ENCODE peak calls at places on chromosomes 11 and 22, in five cellular contexts. Y, E, C, M and N are unnamed samples.

GRCh38 chr11:32809313-32809712 is 14.9 kb upstream of the CCDC73 start:
- DNase-seq in M (peak), Y (peak), E (peak), C (peak), N (peak)

GRCh38 chr11:2205214-2205770 is 33.7 kb upstream of the TH start:
- DNase-seq in M (no peak), E (no peak), Y (no peak), C (no peak), N (no peak)

GRCh38 chr11:57567512-57568329 is at the start of gene UBE2L6:
- DNase-seq in Y (peak), E (peak), M (peak), C (peak), N (peak)

GRCh38 chr11:85407648-85408047 is 219.5 kb downstream of the DLG2 start:
- DNase-seq in E (no peak), C (no peak), M (no peak), Y (no peak), N (no peak)

GRCh38 chr22:26139320-26139719 is 29.9 kb upstream of the SEZ6L start:
- DNase-seq in C (no peak), M (no peak), E (no peak), Y (no peak), N (no peak)

GRCh38 chr11:108216988-108217387 is 5.5 kb downstream of the NPAT start:
- DNase-seq in M (no peak), Y (no peak), E (no peak), C (no peak), N (no peak)

GRCh38 chr22:23205330-23205729 is 25.0 kb downstream of the BCR start:
- DNase-seq in Y (no peak), M (no peak), E (no peak), C (no peak), N (no peak)

GRCh38 chr11:82682003-82682751 is 51.5 kb downstream of the FAM181B start:
- DNase-seq in Y (peak), M (peak), C (peak), E (peak), N (no peak)

GRCh38 chr11:74870485-74870884 is 78.4 kb downstream of the XRRA1 start:
- DNase-seq in Y (peak), M (peak), E (peak), C (peak), N (no peak)

GRCh38 chr11:26621147-26621546 is 49.1 kb upstream of the MUC15 start:
- DNase-seq in C (no peak), M (peak), E (peak), Y (peak), N (no peak)

GRCh38 chr11:1776331-1776851 is 12.7 kb upstream of the CTSD start:
- DNase-seq in Y (no peak), C (no peak), E (no peak), M (no peak), N (no peak)

GRCh38 chr11:2525941-2526807 is 81.4 kb downstream of the KCNQ1 start:
- DNase-seq in C (no peak), M (no peak), E (no peak), Y (no peak), N (peak)

GRCh38 chr11:73726825-73727224 is 34.0 kb downstream of the RAB6A start:
- DNase-seq in C (no peak), Y (no peak), M (no peak), E (no peak), N (no peak)

GRCh38 chr11:59173080-59173963 is 1.4 kb downstream of the DTX4 start:
- DNase-seq in Y (no peak), M (no peak), C (peak), E (peak), N (peak)

GRCh38 chr22:19889951-19890350 is 35.3 kb upstream of the GNB1L start:
- DNase-seq in Y (no peak), M (no peak), E (no peak), C (no peak), N (no peak)

GRCh38 chr22:25656724-25657123 is 85.3 kb upstream of the MYO18B start:
- DNase-seq in Y (no peak), M (no peak), E (no peak), C (no peak), N (no peak)

GRCh38 chr11:112227002-112227401 is 774 bp downstream of the PTS start:
- DNase-seq in C (peak), Y (peak), E (no peak), M (peak), N (no peak)

GRCh38 chr11:112785717-112786116 is 175.5 kb upstream of the NCAM1 start:
- DNase-seq in E (peak), M (no peak), Y (peak), C (no peak), N (no peak)

GRCh38 chr22:17120711-17121234 is 387 bp downstream of the TMEM121B start:
- DNase-seq in M (no peak), Y (no peak), C (peak), E (no peak), N (peak)

GRCh38 chr11:46335858-46336600 is 11.2 kb upstream of the DGKZ start:
- DNase-seq in C (no peak), M (no peak), E (no peak), Y (no peak), N (no peak)

GRCh38 chr22:42685941-42686666 is 34.6 kb downstream of the A4GALT start:
- DNase-seq in Y (no peak), M (no peak), C (peak), E (peak), N (peak)

GRCh38 chr11:27857588-27857987 is 157.3 kb upstream of the BDNF start:
- DNase-seq in Y (no peak), M (no peak), E (no peak), C (no peak), N (no peak)

GRCh38 chr11:10456519-10456918 is 1.5 kb downstream of the AMPD3 start:
- DNase-seq in Y (peak), C (no peak), E (no peak), M (no peak), N (peak)

GRCh38 chr11:90434858-90435257 is 212.0 kb upstream of the CHORDC1 start:
- DNase-seq in M (no peak), E (peak), C (peak), Y (peak), N (no peak)
- TF ChIP-seq CTCF in M (no peak), E (no peak), C (peak), Y (peak), N (no peak)

DNA sequence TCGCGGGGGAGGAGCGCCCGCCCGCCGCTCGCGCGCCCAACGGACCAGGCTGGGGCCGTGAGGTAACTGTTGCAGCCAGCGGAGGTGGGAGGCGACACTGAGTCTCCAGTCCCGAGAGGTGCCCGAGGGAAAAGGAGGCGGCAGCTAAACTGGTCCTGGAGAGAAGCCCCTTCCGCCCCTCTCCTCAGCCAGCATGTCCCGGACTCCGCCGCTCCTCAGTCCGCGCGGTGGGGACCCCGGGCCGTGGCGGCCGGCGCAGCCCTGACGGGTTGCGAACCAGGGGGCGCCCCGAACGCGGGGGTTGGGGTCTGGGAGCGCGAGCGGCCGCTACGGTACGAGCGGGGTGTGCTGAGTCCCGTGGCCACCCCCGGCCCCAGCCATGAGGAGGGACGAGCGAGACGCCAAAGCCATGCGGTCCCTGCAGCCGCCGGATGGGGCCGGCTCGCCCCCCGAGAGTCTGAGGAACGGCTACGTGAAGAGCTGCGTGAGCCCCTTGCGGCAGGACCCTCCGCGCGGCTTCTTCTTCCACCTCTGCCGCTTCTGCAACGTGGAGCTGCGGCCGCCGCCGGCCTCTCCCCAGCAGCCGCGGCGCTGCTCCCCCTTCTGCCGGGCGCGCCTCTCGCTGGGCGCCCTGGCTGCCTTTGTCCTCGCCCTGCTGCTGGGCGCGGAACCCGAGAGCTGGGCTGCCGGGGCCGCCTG is at the start of gene PDE3B:
- DNase-seq in Y (peak), M (no peak), C (peak), E (peak), N (peak)
- TF ChIP-seq CTCF in Y (no peak), M (no peak), C (peak), E (no peak), N (no peak)

GRCh38 chr22:37549704-37550059 is 10.6 kb upstream of the CDC42EP1 start:
- DNase-seq in E (peak), C (no peak), M (peak), Y (peak), N (no peak)
- TF ChIP-seq CTCF in E (no peak), C (peak), M (peak), Y (peak), N (no peak)

DNA sequence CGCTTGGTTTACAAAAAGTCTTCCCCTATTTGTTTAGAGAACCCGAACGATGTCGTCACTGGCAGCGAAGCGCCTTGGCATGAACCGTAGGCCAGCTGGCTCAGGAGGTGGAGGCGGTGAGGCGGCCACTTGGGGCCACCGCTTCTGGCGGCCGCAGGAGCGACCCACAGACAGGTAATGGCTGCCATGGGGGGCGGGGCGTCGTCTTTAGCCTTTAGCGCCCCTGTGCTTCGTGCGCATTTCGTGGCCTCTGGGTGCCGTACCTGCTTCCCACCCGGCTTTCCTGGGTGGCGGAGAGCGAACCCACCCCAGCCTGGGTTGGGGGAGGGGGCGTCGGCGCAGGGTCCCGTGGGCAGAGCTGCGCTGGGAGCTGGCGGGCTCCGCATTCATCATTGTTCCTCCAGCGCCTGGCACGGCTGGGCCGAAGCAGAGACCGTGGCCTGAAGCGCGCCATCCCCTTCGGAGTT is 470 bp upstream of the OSBP2 start:
- DNase-seq in E (peak), M (no peak), C (peak), Y (no peak), N (peak)
- TF ChIP-seq CTCF in E (no peak), M (no peak), C (no peak), Y (no peak), N (no peak)

DNA sequence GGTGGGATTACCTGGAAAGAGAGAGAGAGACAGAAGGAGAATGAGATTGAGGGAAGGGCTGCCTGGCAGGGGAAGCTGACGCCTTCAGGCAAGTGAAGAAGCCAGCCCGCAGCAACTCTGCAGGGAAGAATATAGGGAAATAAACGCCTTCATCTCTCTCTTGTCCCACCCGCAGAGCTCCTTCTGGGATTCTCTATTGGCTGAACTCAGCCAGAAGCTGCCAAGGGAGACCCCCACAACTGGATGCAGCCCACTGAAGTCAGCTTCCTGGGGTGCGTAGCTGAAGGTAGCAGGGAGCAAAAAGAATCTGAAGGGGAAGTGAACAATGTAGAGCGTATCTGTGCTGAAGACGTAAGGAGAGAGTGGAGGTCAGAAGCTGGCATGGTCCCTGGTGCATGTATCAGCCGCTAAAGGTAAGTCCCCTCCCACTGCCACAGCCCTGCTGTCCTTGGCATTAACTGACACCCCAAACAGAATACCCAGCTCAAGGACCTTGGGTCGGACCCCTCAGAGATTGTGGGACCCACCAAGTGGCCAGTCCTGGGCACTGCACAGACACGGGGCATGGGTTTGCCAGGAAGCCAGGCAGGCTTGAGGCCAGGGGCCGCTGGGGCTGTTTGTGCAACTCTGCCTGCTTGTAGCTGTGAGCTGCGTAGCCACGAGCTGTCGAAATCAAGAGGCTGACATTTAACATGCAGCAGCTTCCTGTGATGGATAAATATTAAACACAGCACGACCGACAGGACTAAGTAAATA is 469.9 kb downstream of the MN1 start:
- DNase-seq in E (peak), M (no peak), C (peak), Y (peak), N (peak)
- TF ChIP-seq CTCF in E (no peak), M (no peak), C (peak), Y (peak), N (peak)

GRCh38 chr11:66264893-66265292 is 3.5 kb upstream of the RAB1B start:
- DNase-seq in M (no peak), Y (no peak), C (peak), E (peak), N (peak)
- TF ChIP-seq CTCF in M (peak), Y (peak), C (peak), E (peak), N (peak)

GRCh38 chr11:34209809-34210208 is 104.4 kb downstream of the NAT10 start:
- DNase-seq in C (peak), E (no peak), Y (no peak), M (no peak), N (no peak)
- TF ChIP-seq CTCF in C (peak), E (no peak), Y (peak), M (no peak), N (no peak)

DNA sequence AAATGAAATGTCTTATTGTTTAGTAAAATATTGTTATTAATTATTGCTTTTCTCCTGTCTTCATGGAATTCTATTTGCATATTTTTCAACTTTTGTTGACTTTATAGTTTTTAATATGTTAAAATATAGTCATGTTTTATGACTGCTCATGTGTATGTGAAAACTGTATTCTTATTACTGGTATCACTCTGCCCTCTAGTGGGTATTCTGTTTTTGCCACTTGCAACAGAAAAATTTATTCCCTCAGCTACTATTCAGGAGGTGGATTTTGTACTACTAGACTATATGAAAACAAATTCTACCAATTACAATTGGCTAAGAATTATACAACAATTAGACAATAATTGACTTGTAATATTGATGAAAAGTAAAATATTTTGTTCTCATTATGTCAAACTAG is 45.0 kb downstream of the OR4C6 start:
- DNase-seq in M (peak), Y (peak), E (peak), C (peak), N (no peak)
- TF ChIP-seq CTCF in M (peak), Y (peak), E (peak), C (no peak), N (peak)

DNA sequence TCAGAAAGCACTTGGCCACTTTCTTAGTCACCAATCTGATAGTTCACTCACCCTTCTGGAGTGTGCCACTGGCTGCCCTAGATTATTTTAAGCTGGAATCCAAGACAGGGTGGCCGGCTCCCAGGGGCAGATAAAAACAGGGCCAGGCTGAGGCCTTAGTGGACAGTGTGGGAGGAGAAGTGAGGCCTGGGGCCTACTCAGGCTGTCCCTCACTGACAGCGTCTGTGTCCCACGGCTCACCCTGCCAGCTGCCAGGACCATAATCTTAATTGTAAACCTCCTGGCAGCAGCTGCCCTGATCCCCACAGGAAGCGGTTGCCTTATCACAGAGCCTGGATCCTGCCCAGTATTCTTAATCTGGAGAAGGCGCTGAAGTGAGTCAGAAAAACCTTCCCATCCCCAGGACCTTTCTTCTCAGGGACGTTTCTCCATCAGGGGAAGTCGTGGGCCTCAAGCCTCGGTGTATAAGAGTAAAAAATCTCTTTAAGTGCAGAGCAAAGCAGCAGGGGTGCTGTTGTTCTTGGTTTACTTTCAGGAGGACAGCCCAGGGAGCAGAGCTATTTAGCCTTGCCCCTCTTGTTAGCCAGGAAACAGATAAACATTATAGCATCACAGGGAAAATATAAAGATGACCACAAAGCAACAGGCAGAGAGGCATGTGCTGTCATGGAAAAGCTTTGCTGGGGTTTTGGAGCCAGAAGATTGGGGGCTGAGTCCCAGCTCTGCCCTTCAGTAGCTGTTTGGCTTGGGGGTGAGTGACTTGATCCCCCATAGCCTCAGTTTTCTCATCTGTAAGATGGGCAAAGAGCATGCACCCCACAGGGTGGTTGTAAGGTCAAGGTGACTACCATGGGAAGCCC is 39.6 kb downstream of the TSPAN18 start:
- DNase-seq in E (no peak), M (peak), Y (peak), C (peak), N (no peak)
- TF ChIP-seq CTCF in E (no peak), M (peak), Y (peak), C (no peak), N (no peak)

GRCh38 chr11:68211546-68211945 is 1.6 kb downstream of the KMT5B start:
- DNase-seq in E (no peak), M (no peak), C (no peak), Y (no peak), N (no peak)

GRCh38 chr11:68213555-68214172 is 568 bp upstream of the KMT5B start:
- DNase-seq in Y (peak), E (peak), M (peak), C (peak), N (peak)

GRCh38 chr11:68213135-68213515 is at the start of gene KMT5B:
- DNase-seq in M (no peak), C (peak), Y (peak), E (peak), N (peak)

GRCh38 chr11:68214173-68215086 is 1.3 kb upstream of the KMT5B start:
- DNase-seq in M (no peak), C (peak), Y (peak), E (no peak), N (peak)

GRCh38 chr11:68212421-68213134 is 518 bp downstream of the KMT5B start:
- DNase-seq in Y (peak), M (peak), C (peak), E (peak), N (peak)
- TF ChIP-seq CTCF in Y (peak), M (peak), C (peak), E (no peak), N (no peak)